ENCODE peak calls at places on chromosomes 11 and 22, in seven cellular contexts. D is GM18507; P is EL; G is NCI-H1048; F is lower leg skin; L is astrocyte of the cerebellum; B is activated effector memory CD4-positive, alpha-beta T cell treated with anti-CD3 and anti-CD28 coated beads, Interleukin-2, amount 50 U/mL, for 16 hours. Q is an unnamed sample.

GRCh38 chr11:70734379-70734778 is 336.1 kb downstream of the CTTN start:
- DNase-seq in P (no peak), F (no peak), D (no peak), G (no peak), B (no peak), L (no peak), Q (no peak)

GRCh38 chr11:46914363-46914762 is 4.0 kb downstream of the LRP4 start:
- DNase-seq in G (no peak), B (no peak), D (no peak), P (peak; percentile 76), F (no peak), L (no peak), Q (no peak)

GRCh38 chr11:78318733-78319132 is 98.9 kb downstream of the GAB2 start:
- DNase-seq in F (no peak), G (no peak), D (no peak), L (no peak), P (no peak), B (no peak), Q (no peak)

GRCh38 chr11:119166368-119167076 is 2.0 kb upstream of the NLRX1 start:
- DNase-seq in P (peak; percentile 68), G (no peak), D (no peak), B (no peak), F (no peak), L (no peak), Q (no peak)

GRCh38 chr11:69920500-69921428 is 101.5 kb upstream of the FGF3 start:
- DNase-seq in G (no peak), P (no peak), L (no peak), D (no peak), F (no peak), B (peak; percentile 47), Q (peak; percentile 65)

GRCh38 chr11:35077709-35078695 is 61.0 kb upstream of the CD44 start:
- DNase-seq in P (peak; percentile 87), L (peak; percentile 35), F (no peak), G (no peak), B (peak; percentile 80), D (no peak), Q (no peak)

GRCh38 chr11:6640036-6640984 is 15.3 kb downstream of the DCHS1 start:
- DNase-seq in P (no peak), B (no peak), F (no peak), L (no peak), D (no peak), G (no peak), Q (no peak)

GRCh38 chr11:34209809-34210208 is 104.4 kb downstream of the NAT10 start:
- DNase-seq in G (no peak), B (no peak), D (no peak), P (no peak), L (no peak), F (no peak), Q (peak; percentile 49)

GRCh38 chr11:112128483-112129121 is 35.3 kb downstream of the IL18 start:
- DNase-seq in P (peak; percentile 91), F (peak; percentile 84), G (no peak), B (no peak), L (peak; percentile 40), D (no peak), Q (peak; percentile 88)

GRCh38 chr11:285894-286220 is 3.1 kb upstream of the PGGHG start:
- DNase-seq in G (no peak), L (no peak), F (no peak), D (no peak), B (peak; percentile 56), P (no peak), Q (peak; percentile 64)

GRCh38 chr22:19713650-19714319 is 518 bp upstream of the SEPTIN5 start:
- DNase-seq in B (no peak), L (no peak), D (no peak), P (no peak), F (no peak), G (no peak), Q (no peak)

GRCh38 chr22:27672721-27673387 is 128.7 kb downstream of the MN1 start:
- DNase-seq in B (no peak), L (no peak), F (no peak), P (no peak), G (no peak), D (no peak), Q (no peak)

GRCh38 chr22:48084041-48084748 is 1321.7 kb downstream of the TBC1D22A start:
- DNase-seq in G (no peak), F (no peak), D (peak; percentile 46), B (no peak), P (no peak), L (no peak), Q (peak; percentile 72)

GRCh38 chr11:116527180-116527991 is 245.4 kb downstream of the BUD13 start:
- DNase-seq in D (no peak), B (no peak), G (no peak), L (no peak), F (no peak), P (no peak), Q (peak; percentile 67)